ENCODE peak calls at places on chromosomes 5 and 9, in four cellular contexts. G is HCT116, D is K562, J is GM12878. E is an unnamed sample.

GRCh38 chr5:78467744-78468357 is 107.4 kb downstream of the SCAMP1 start:
- DNase-seq in G (no peak), D (peak; percentile 26), J (peak; percentile 3), E (no peak)

GRCh38 chr5:126808619-126809018 is 31.7 kb downstream of the LMNB1 start:
- DNase-seq in G (no peak), D (peak; percentile 26), J (no peak), E (no peak)

GRCh38 chr5:171494452-171495121 is 75.1 kb downstream of the FGF18 start:
- DNase-seq in G (peak; percentile 52), D (peak; percentile 89), J (no peak), E (peak; percentile 16)

GRCh38 chr5:59037453-59038168 is 454.7 kb downstream of the RAB3C start:
- DNase-seq in G (no peak), D (no peak), J (no peak), E (no peak)

GRCh38 chr5:10352404-10353240 is 873 bp upstream of the MARCHF6 start:
- DNase-seq in G (no peak), D (no peak), J (peak; percentile 28), E (no peak)

GRCh38 chr5:126594077-126594476 is 942 bp downstream of the ALDH7A1 start:
- DNase-seq in G (no peak), D (no peak), J (no peak), E (no peak)

GRCh38 chr9:95836072-95836471 is 39.4 kb upstream of the ERCC6L2 start:
- DNase-seq in G (no peak), D (no peak), J (no peak), E (no peak)

GRCh38 chr5:3157214-3157613 is 405.7 kb upstream of the IRX2 start:
- DNase-seq in G (no peak), D (no peak), J (no peak), E (no peak)

GRCh38 chr5:94082405-94082804 is 341.0 kb upstream of the POU5F2 start:
- DNase-seq in G (no peak), D (no peak), J (no peak), E (no peak)

GRCh38 chr9:77291714-77292113 is 114.4 kb downstream of the VPS13A start:
- DNase-seq in G (peak; percentile 8), D (peak; percentile 9), J (no peak), E (peak; percentile 28)

GRCh38 chr9:131475111-131475955 is 27.4 kb upstream of the POMT1 start:
- DNase-seq in G (no peak), D (no peak), J (no peak), E (no peak)

GRCh38 chr9:20732118-20732517 is 48.1 kb downstream of the FOCAD start:
- DNase-seq in G (no peak), D (no peak), J (no peak), E (no peak)

GRCh38 chr5:110441035-110441434 is 285.4 kb downstream of the TMEM232 start:
- DNase-seq in G (peak; percentile 31), D (no peak), J (no peak), E (peak; percentile 40)

GRCh38 chr9:111621895-111622480 is 9.1 kb upstream of the DNAJC25 start:
- DNase-seq in G (peak; percentile 39), D (peak; percentile 24), J (no peak), E (no peak)

GRCh38 chr5:69498384-69498783 is 5.8 kb downstream of the OCLN start:
- DNase-seq in G (no peak), D (no peak), J (no peak), E (no peak)

GRCh38 chr9:20980713-20981481 is 50.5 kb downstream of the HACD4 start:
- DNase-seq in G (no peak), D (no peak), J (peak; percentile 33), E (no peak)

GRCh38 chr9:91059713-91060112 is 258.1 kb downstream of the SYK start:
- DNase-seq in G (no peak), D (no peak), J (no peak), E (no peak)

GRCh38 chr5:171863928-171864327 is 78.3 kb downstream of the SMIM23 start:
- DNase-seq in G (no peak), D (no peak), J (no peak), E (no peak)

GRCh38 chr9:95004452-95005275 is 278.2 kb downstream of the AOPEP start:
- DNase-seq in G (no peak), D (peak; percentile 80), J (no peak), E (no peak)

GRCh38 chr9:96459268-96460007 is 9.5 kb downstream of the HABP4 start:
- DNase-seq in G (no peak), D (no peak), J (no peak), E (no peak)

GRCh38 chr9:105204416-105204815 is 40.0 kb upstream of the SLC44A1 start:
- DNase-seq in G (no peak), D (no peak), J (no peak), E (no peak)

GRCh38 chr5:78519198-78519941 is 129.2 kb downstream of the LHFPL2 start:
- DNase-seq in G (no peak), D (no peak), J (no peak), E (no peak)

GRCh38 chr5:100777680-100778281 is 125.3 kb downstream of the ST8SIA4 start:
- DNase-seq in G (peak; percentile 29), D (no peak), J (peak; percentile 80), E (no peak)

GRCh38 chr5:132008961-132009680 is 2.3 kb downstream of the ACSL6 start:
- DNase-seq in G (no peak), D (peak; percentile 62), J (no peak), E (no peak)

GRCh38 chr5:151569132-151570046 is 21.7 kb downstream of the FAT2 start:
- DNase-seq in G (no peak), D (no peak), J (peak; percentile 35), E (no peak)

GRCh38 chr9:130467371-130467770 is 22.6 kb downstream of the ASS1 start:
- DNase-seq in G (no peak), D (no peak), J (no peak), E (no peak)

GRCh38 chr5:61965074-61965473 is 340.9 kb upstream of the KIF2A start:
- DNase-seq in G (no peak), D (no peak), J (no peak), E (no peak)

GRCh38 chr5:173645437-173645807 is 29.0 kb upstream of the BOD1 start:
- DNase-seq in G (no peak), D (no peak), J (no peak), E (peak; percentile 44)

GRCh38 chr5:39716532-39716971 is 291.8 kb upstream of the DAB2 start:
- DNase-seq in G (peak; percentile 49), D (peak; percentile 11), J (no peak), E (peak; percentile 42)

GRCh38 chr5:73136277-73136606 is 15.9 kb downstream of the TMEM171 start:
- DNase-seq in G (no peak), D (no peak), J (no peak), E (no peak)

GRCh38 chr5:17964067-17964466 is 329.8 kb downstream of the TAF11L14 start:
- DNase-seq in G (no peak), D (no peak), J (no peak), E (no peak)

GRCh38 chr9:105290401-105290800 is 46.0 kb downstream of the SLC44A1 start:
- DNase-seq in G (no peak), D (no peak), J (no peak), E (no peak)

GRCh38 chr5:143585970-143586369 is 182.5 kb upstream of the NR3C1 start:
- DNase-seq in G (no peak), D (peak; percentile 17), J (no peak), E (no peak)

GRCh38 chr9:74526215-74526614 is 29.1 kb downstream of the RORB start:
- DNase-seq in G (no peak), D (no peak), J (no peak), E (no peak)

GRCh38 chr9:121230231-121230630 is 28.6 kb upstream of the RAB14 start:
- DNase-seq in G (no peak), D (no peak), J (no peak), E (no peak)

GRCh38 chr9:129550199-129550839 is 70.6 kb downstream of the C9orf50 start:
- DNase-seq in G (no peak), D (no peak), J (no peak), E (no peak)

GRCh38 chr9:123649909-123650308 is 280.0 kb downstream of the DENND1A start:
- DNase-seq in G (no peak), D (no peak), J (no peak), E (no peak)
- TF ChIP-seq YY1 in G (no peak), D (no peak), J (no peak), E (no peak)

GRCh38 chr5:123036391-123037103 is at the start of gene PPIC:
- DNase-seq in G (peak; percentile 64), D (peak; percentile 76), J (no peak), E (peak; percentile 52)
- H3K9ac ChIP-seq in G (peak within 1 kb of the TSS; percentile 65), D (peak within 1 kb of the TSS; percentile 9), J (no peak within 1 kb of the TSS), E (peak within 1 kb of the TSS; percentile 73)

DNA sequence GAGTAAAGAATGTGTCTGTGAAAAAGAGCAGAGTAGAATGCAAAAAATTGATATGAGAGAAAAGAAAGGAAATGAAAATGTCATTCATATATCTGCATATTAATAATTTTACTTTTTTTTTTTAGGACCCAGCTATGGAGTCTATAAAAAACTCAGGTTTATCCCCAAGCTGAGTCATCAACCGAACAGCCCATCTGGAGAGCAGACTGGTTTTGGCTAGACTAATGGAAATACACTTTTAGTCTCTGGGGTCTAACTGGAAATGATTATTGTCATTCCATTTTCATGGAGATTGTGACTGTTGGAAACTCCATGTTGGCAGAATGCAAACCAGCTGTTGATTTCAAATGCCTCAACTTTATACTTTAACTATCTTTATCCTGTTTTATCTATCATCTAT is 28.7 kb downstream of the ANXA1 start:
- DNase-seq in G (no peak), D (no peak), J (no peak), E (no peak)
- TF ChIP-seq YY1 in G (no peak), D (no peak), J (no peak), E (no peak)

DNA sequence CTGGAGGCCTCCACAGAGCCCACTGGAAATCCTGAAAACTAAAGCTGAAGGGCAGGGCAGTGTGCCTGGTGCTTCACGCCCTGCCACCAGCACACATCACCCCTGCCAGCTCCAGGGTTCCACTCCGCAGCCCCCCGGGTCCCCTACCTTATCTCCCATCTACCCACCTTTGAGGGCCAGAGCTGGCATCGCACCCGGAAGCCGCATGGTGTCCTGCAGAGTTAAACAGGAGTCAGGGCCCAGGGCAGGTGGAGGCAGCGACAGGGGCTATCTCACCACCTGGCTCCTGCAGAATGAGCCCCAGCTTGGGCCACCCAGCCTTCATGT is 18.8 kb downstream of the PDGFRB start:
- DNase-seq in G (no peak), D (no peak), J (no peak), E (no peak)
- H3K9ac ChIP-seq in G (no peak overlapping the region), D (no peak overlapping the region), J (no peak overlapping the region), E (peak overlapping the region; percentile 26)

GRCh38 chr9:106733828-106734227 is 129.1 kb upstream of the ZNF462 start:
- DNase-seq in G (no peak), D (no peak), J (no peak), E (no peak)

GRCh38 chr9:106727969-106728368 is 135.0 kb upstream of the ZNF462 start:
- DNase-seq in G (no peak), D (no peak), J (no peak), E (no peak)

GRCh38 chr9:106728860-106729259 is 134.1 kb upstream of the ZNF462 start:
- DNase-seq in G (no peak), D (no peak), J (no peak), E (no peak)

GRCh38 chr9:106737516-106737915 is 125.5 kb upstream of the ZNF462 start:
- DNase-seq in G (no peak), D (no peak), J (no peak), E (no peak)

GRCh38 chr9:106731910-106732309 is 131.1 kb upstream of the ZNF462 start:
- DNase-seq in G (no peak), D (no peak), J (no peak), E (no peak)
- TF ChIP-seq YY1 in G (no peak), D (no peak), J (no peak), E (no peak)